ENCODE peak calls at places on chromosomes 2 and 18, in seven cellular contexts. One of them, this sample, is unnamed.

GRCh38 chr2:8072907-8073306 is 608.9 kb upstream of the ID2 start:
- DNase-seq in OCI-LY7: no peak
- DNase-seq in activated CD8-positive, alpha-beta memory T cell treated with anti-CD3 and anti-CD28 coated beads, Interleukin-2, amount 50 U/mL, for 48 hours: no peak
- DNase-seq in AML-193: no peak
- DNase-seq in PC-3: no peak
- DNase-seq in hepatic stellate cell: no peak
- DNase-seq in activated naive CD4-positive, alpha-beta T cell treated with anti-CD3 and anti-CD28 coated beads for 36 hours: no peak
- DNase-seq in this sample: no peak

GRCh38 chr18:78998350-78999055 is 18.9 kb downstream of the SALL3 start:
- DNase-seq in OCI-LY7: no peak
- DNase-seq in activated CD8-positive, alpha-beta memory T cell treated with anti-CD3 and anti-CD28 coated beads, Interleukin-2, amount 50 U/mL, for 48 hours: no peak
- DNase-seq in AML-193: no peak
- DNase-seq in PC-3: no peak
- DNase-seq in hepatic stellate cell: no peak
- DNase-seq in activated naive CD4-positive, alpha-beta T cell treated with anti-CD3 and anti-CD28 coated beads for 36 hours: no peak
- DNase-seq in this sample: no peak

GRCh38 chr2:240986787-240987411 is 11.5 kb upstream of the SNED1 start:
- DNase-seq in OCI-LY7: no peak
- DNase-seq in activated CD8-positive, alpha-beta memory T cell treated with anti-CD3 and anti-CD28 coated beads, Interleukin-2, amount 50 U/mL, for 48 hours: no peak
- DNase-seq in AML-193: no peak
- DNase-seq in PC-3: no peak
- DNase-seq in hepatic stellate cell: no peak
- DNase-seq in activated naive CD4-positive, alpha-beta T cell treated with anti-CD3 and anti-CD28 coated beads for 36 hours: no peak
- DNase-seq in this sample: peak

GRCh38 chr2:86525421-86526340 is 37.6 kb downstream of the CHMP3 start:
- DNase-seq in OCI-LY7: no peak
- DNase-seq in activated CD8-positive, alpha-beta memory T cell treated with anti-CD3 and anti-CD28 coated beads, Interleukin-2, amount 50 U/mL, for 48 hours: no peak
- DNase-seq in AML-193: no peak
- DNase-seq in PC-3: no peak
- DNase-seq in hepatic stellate cell: no peak
- DNase-seq in activated naive CD4-positive, alpha-beta T cell treated with anti-CD3 and anti-CD28 coated beads for 36 hours: no peak
- DNase-seq in this sample: no peak

GRCh38 chr18:77807650-77808049 is 558.0 kb downstream of the GALR1 start:
- DNase-seq in OCI-LY7: no peak
- DNase-seq in activated CD8-positive, alpha-beta memory T cell treated with anti-CD3 and anti-CD28 coated beads, Interleukin-2, amount 50 U/mL, for 48 hours: no peak
- DNase-seq in AML-193: no peak
- DNase-seq in PC-3: no peak
- DNase-seq in hepatic stellate cell: no peak
- DNase-seq in activated naive CD4-positive, alpha-beta T cell treated with anti-CD3 and anti-CD28 coated beads for 36 hours: no peak
- DNase-seq in this sample: no peak

GRCh38 chr18:1002653-1003178 is 98.0 kb downstream of the ADCYAP1 start:
- DNase-seq in OCI-LY7: no peak
- DNase-seq in activated CD8-positive, alpha-beta memory T cell treated with anti-CD3 and anti-CD28 coated beads, Interleukin-2, amount 50 U/mL, for 48 hours: no peak
- DNase-seq in AML-193: no peak
- DNase-seq in PC-3: peak
- DNase-seq in hepatic stellate cell: no peak
- DNase-seq in activated naive CD4-positive, alpha-beta T cell treated with anti-CD3 and anti-CD28 coated beads for 36 hours: no peak
- DNase-seq in this sample: no peak

GRCh38 chr2:171386627-171387026 is 47.2 kb downstream of the METTL8 start:
- DNase-seq in OCI-LY7: peak
- DNase-seq in activated CD8-positive, alpha-beta memory T cell treated with anti-CD3 and anti-CD28 coated beads, Interleukin-2, amount 50 U/mL, for 48 hours: no peak
- DNase-seq in AML-193: no peak
- DNase-seq in PC-3: no peak
- DNase-seq in hepatic stellate cell: no peak
- DNase-seq in activated naive CD4-positive, alpha-beta T cell treated with anti-CD3 and anti-CD28 coated beads for 36 hours: no peak
- DNase-seq in this sample: no peak

GRCh38 chr2:146068051-146068450 is 1548.1 kb upstream of the ZEB2 start:
- DNase-seq in OCI-LY7: no peak
- DNase-seq in activated CD8-positive, alpha-beta memory T cell treated with anti-CD3 and anti-CD28 coated beads, Interleukin-2, amount 50 U/mL, for 48 hours: no peak
- DNase-seq in AML-193: no peak
- DNase-seq in PC-3: no peak
- DNase-seq in hepatic stellate cell: no peak
- DNase-seq in activated naive CD4-positive, alpha-beta T cell treated with anti-CD3 and anti-CD28 coated beads for 36 hours: no peak
- DNase-seq in this sample: no peak

GRCh38 chr2:191030521-191031154 is 16.7 kb upstream of the STAT1 start:
- DNase-seq in OCI-LY7: peak
- DNase-seq in activated CD8-positive, alpha-beta memory T cell treated with anti-CD3 and anti-CD28 coated beads, Interleukin-2, amount 50 U/mL, for 48 hours: no peak
- DNase-seq in AML-193: peak
- DNase-seq in PC-3: peak
- DNase-seq in hepatic stellate cell: no peak
- DNase-seq in activated naive CD4-positive, alpha-beta T cell treated with anti-CD3 and anti-CD28 coated beads for 36 hours: peak
- DNase-seq in this sample: peak

GRCh38 chr2:212109792-212110680 is 428.6 kb downstream of the ERBB4 start:
- DNase-seq in OCI-LY7: no peak
- DNase-seq in activated CD8-positive, alpha-beta memory T cell treated with anti-CD3 and anti-CD28 coated beads, Interleukin-2, amount 50 U/mL, for 48 hours: no peak
- DNase-seq in AML-193: no peak
- DNase-seq in PC-3: no peak
- DNase-seq in hepatic stellate cell: no peak
- DNase-seq in activated naive CD4-positive, alpha-beta T cell treated with anti-CD3 and anti-CD28 coated beads for 36 hours: no peak
- DNase-seq in this sample: no peak

GRCh38 chr2:169815849-169816248 is 8.9 kb downstream of the METTL5 start:
- DNase-seq in OCI-LY7: no peak
- DNase-seq in activated CD8-positive, alpha-beta memory T cell treated with anti-CD3 and anti-CD28 coated beads, Interleukin-2, amount 50 U/mL, for 48 hours: no peak
- DNase-seq in AML-193: no peak
- DNase-seq in PC-3: peak
- DNase-seq in hepatic stellate cell: peak
- DNase-seq in activated naive CD4-positive, alpha-beta T cell treated with anti-CD3 and anti-CD28 coated beads for 36 hours: no peak
- DNase-seq in this sample: no peak

GRCh38 chr18:75076286-75076685 is 132.7 kb downstream of the PTGR3 start:
- DNase-seq in OCI-LY7: no peak
- DNase-seq in activated CD8-positive, alpha-beta memory T cell treated with anti-CD3 and anti-CD28 coated beads, Interleukin-2, amount 50 U/mL, for 48 hours: no peak
- DNase-seq in AML-193: no peak
- DNase-seq in PC-3: no peak
- DNase-seq in hepatic stellate cell: no peak
- DNase-seq in activated naive CD4-positive, alpha-beta T cell treated with anti-CD3 and anti-CD28 coated beads for 36 hours: no peak
- DNase-seq in this sample: no peak

GRCh38 chr18:57791192-57791591 is 11.9 kb downstream of the ATP8B1 start:
- DNase-seq in OCI-LY7: no peak
- DNase-seq in activated CD8-positive, alpha-beta memory T cell treated with anti-CD3 and anti-CD28 coated beads, Interleukin-2, amount 50 U/mL, for 48 hours: no peak
- DNase-seq in AML-193: no peak
- DNase-seq in PC-3: no peak
- DNase-seq in hepatic stellate cell: no peak
- DNase-seq in activated naive CD4-positive, alpha-beta T cell treated with anti-CD3 and anti-CD28 coated beads for 36 hours: no peak
- DNase-seq in this sample: no peak

GRCh38 chr2:37993135-37993534 is 68.0 kb downstream of the RMDN2 start:
- DNase-seq in OCI-LY7: no peak
- DNase-seq in activated CD8-positive, alpha-beta memory T cell treated with anti-CD3 and anti-CD28 coated beads, Interleukin-2, amount 50 U/mL, for 48 hours: no peak
- DNase-seq in AML-193: no peak
- DNase-seq in PC-3: peak
- DNase-seq in hepatic stellate cell: no peak
- DNase-seq in activated naive CD4-positive, alpha-beta T cell treated with anti-CD3 and anti-CD28 coated beads for 36 hours: no peak
- DNase-seq in this sample: peak

GRCh38 chr2:54613361-54613760 is 110.1 kb upstream of the EML6 start:
- DNase-seq in OCI-LY7: no peak
- DNase-seq in activated CD8-positive, alpha-beta memory T cell treated with anti-CD3 and anti-CD28 coated beads, Interleukin-2, amount 50 U/mL, for 48 hours: no peak
- DNase-seq in AML-193: no peak
- DNase-seq in PC-3: peak
- DNase-seq in hepatic stellate cell: no peak
- DNase-seq in activated naive CD4-positive, alpha-beta T cell treated with anti-CD3 and anti-CD28 coated beads for 36 hours: no peak
- DNase-seq in this sample: no peak

GRCh38 chr2:234863043-234863934 is 88.5 kb upstream of the SH3BP4 start:
- DNase-seq in OCI-LY7: no peak
- DNase-seq in activated CD8-positive, alpha-beta memory T cell treated with anti-CD3 and anti-CD28 coated beads, Interleukin-2, amount 50 U/mL, for 48 hours: no peak
- DNase-seq in AML-193: no peak
- DNase-seq in PC-3: peak
- DNase-seq in hepatic stellate cell: peak
- DNase-seq in activated naive CD4-positive, alpha-beta T cell treated with anti-CD3 and anti-CD28 coated beads for 36 hours: no peak
- DNase-seq in this sample: no peak

GRCh38 chr2:196399736-196400691 is 228.6 kb upstream of the STK17B start:
- DNase-seq in OCI-LY7: no peak
- DNase-seq in activated CD8-positive, alpha-beta memory T cell treated with anti-CD3 and anti-CD28 coated beads, Interleukin-2, amount 50 U/mL, for 48 hours: no peak
- DNase-seq in AML-193: peak
- DNase-seq in PC-3: peak
- DNase-seq in hepatic stellate cell: peak
- DNase-seq in activated naive CD4-positive, alpha-beta T cell treated with anti-CD3 and anti-CD28 coated beads for 36 hours: no peak
- DNase-seq in this sample: peak

GRCh38 chr2:144514731-144515424 is 5.0 kb downstream of the ZEB2 start:
- DNase-seq in OCI-LY7: no peak
- DNase-seq in activated CD8-positive, alpha-beta memory T cell treated with anti-CD3 and anti-CD28 coated beads, Interleukin-2, amount 50 U/mL, for 48 hours: no peak
- DNase-seq in AML-193: no peak
- DNase-seq in PC-3: no peak
- DNase-seq in hepatic stellate cell: no peak
- DNase-seq in activated naive CD4-positive, alpha-beta T cell treated with anti-CD3 and anti-CD28 coated beads for 36 hours: no peak
- DNase-seq in this sample: no peak

GRCh38 chr2:144382848-144383247 is 137.1 kb downstream of the ZEB2 start:
- DNase-seq in OCI-LY7: peak
- DNase-seq in activated CD8-positive, alpha-beta memory T cell treated with anti-CD3 and anti-CD28 coated beads, Interleukin-2, amount 50 U/mL, for 48 hours: no peak
- DNase-seq in AML-193: peak
- DNase-seq in PC-3: no peak
- DNase-seq in hepatic stellate cell: no peak
- DNase-seq in activated naive CD4-positive, alpha-beta T cell treated with anti-CD3 and anti-CD28 coated beads for 36 hours: peak
- DNase-seq in this sample: peak

GRCh38 chr2:142872900-142873724 is 4.4 kb upstream of the KYNU start:
- DNase-seq in OCI-LY7: no peak
- DNase-seq in activated CD8-positive, alpha-beta memory T cell treated with anti-CD3 and anti-CD28 coated beads, Interleukin-2, amount 50 U/mL, for 48 hours: no peak
- DNase-seq in AML-193: no peak
- DNase-seq in PC-3: peak
- DNase-seq in hepatic stellate cell: no peak
- DNase-seq in activated naive CD4-positive, alpha-beta T cell treated with anti-CD3 and anti-CD28 coated beads for 36 hours: no peak
- DNase-seq in this sample: no peak

This sample was measured in Kasumi-1.